ENCODE peak calls at places on chromosome 18, in seven cellular contexts. H is mammary epithelial cell, K is neuronal stem cell, Y is keratinocyte, P is IMR-90, F is astrocyte, Z is GM23248. J is an unnamed sample.

GRCh38 chr18:26804474-26804873 is 61.0 kb downstream of the AQP4 start:
- DNase-seq in H (no peak), K (peak; percentile 26), Y (no peak), P (no peak), F (no peak), Z (no peak), J (no peak)

GRCh38 chr18:44033144-44033543 is 647.5 kb upstream of the SETBP1 start:
- DNase-seq in H (no peak), K (peak; percentile 5), Y (no peak), P (no peak), F (peak; percentile 11), Z (no peak), J (no peak)

GRCh38 chr18:49591271-49591670 is 29.4 kb downstream of the LIPG start:
- DNase-seq in H (no peak), K (no peak), Y (no peak), P (no peak), F (no peak), Z (no peak), J (peak; percentile 31)

GRCh38 chr18:45413180-45413836 is 202.0 kb upstream of the SLC14A2 start:
- DNase-seq in H (no peak), K (no peak), Y (no peak), P (no peak), F (no peak), Z (peak; percentile 71), J (no peak)

GRCh38 chr18:58117685-58118403 is 73.8 kb downstream of the NEDD4L start:
- DNase-seq in H (peak; percentile 94), K (no peak), Y (peak; percentile 66), P (peak; percentile 98), F (peak; percentile 98), Z (peak; percentile 76), J (no peak)

GRCh38 chr18:23437357-23438045 is 15.6 kb upstream of the RIOK3 start:
- DNase-seq in H (peak; percentile 67), K (peak; percentile 61), Y (no peak), P (peak; percentile 62), F (peak; percentile 54), Z (peak; percentile 90), J (peak; percentile 92)

GRCh38 chr18:48629730-48630324 is 91.0 kb downstream of the CTIF start:
- DNase-seq in H (peak; percentile 83), K (no peak), Y (no peak), P (peak; percentile 100), F (peak; percentile 99), Z (peak; percentile 98), J (peak; percentile 2)

GRCh38 chr18:50830544-50830943 is 10.7 kb upstream of the MRO start:
- DNase-seq in H (no peak), K (no peak), Y (no peak), P (no peak), F (no peak), Z (no peak), J (no peak)

GRCh38 chr18:11272516-11272915 is 123.1 kb upstream of the PIEZO2 start:
- DNase-seq in H (no peak), K (no peak), Y (no peak), P (no peak), F (no peak), Z (no peak), J (no peak)

GRCh38 chr18:79629249-79629558 is 50.4 kb upstream of the CTDP1 start:
- DNase-seq in H (no peak), K (no peak), Y (no peak), P (no peak), F (no peak), Z (no peak), J (no peak)

GRCh38 chr18:10377956-10378355 is 76.5 kb upstream of the APCDD1 start:
- DNase-seq in H (no peak), K (no peak), Y (no peak), P (peak; percentile 88), F (peak; percentile 81), Z (peak; percentile 58), J (no peak)

GRCh38 chr18:69839497-69839896 is 108.2 kb downstream of the CD226 start:
- DNase-seq in H (no peak), K (no peak), Y (no peak), P (no peak), F (no peak), Z (no peak), J (no peak)

GRCh38 chr18:70499218-70499691 is 210.4 kb downstream of the SOCS6 start:
- DNase-seq in H (no peak), K (no peak), Y (no peak), P (no peak), F (no peak), Z (no peak), J (peak; percentile 100)

GRCh38 chr18:34796013-34796657 is 86.0 kb downstream of the DTNA start:
- DNase-seq in H (no peak), K (no peak), Y (no peak), P (no peak), F (no peak), Z (no peak), J (no peak)

GRCh38 chr18:8620845-8621244 is 11.6 kb downstream of the RAB12 start:
- DNase-seq in H (no peak), K (no peak), Y (no peak), P (no peak), F (no peak), Z (no peak), J (no peak)

GRCh38 chr18:51137891-51138290 is 59.6 kb downstream of the MEX3C start:
- DNase-seq in H (peak; percentile 81), K (no peak), Y (peak; percentile 75), P (no peak), F (no peak), Z (no peak), J (no peak)

GRCh38 chr18:62611395-62612241 is 88.8 kb downstream of the ZCCHC2 start:
- DNase-seq in H (no peak), K (no peak), Y (no peak), P (no peak), F (no peak), Z (no peak), J (no peak)

GRCh38 chr18:62612246-62612645 is 89.4 kb downstream of the ZCCHC2 start:
- DNase-seq in H (no peak), K (no peak), Y (no peak), P (no peak), F (no peak), Z (no peak), J (no peak)

GRCh38 chr18:62614499-62614898 is 91.7 kb downstream of the ZCCHC2 start:
- DNase-seq in H (no peak), K (no peak), Y (no peak), P (no peak), F (no peak), Z (no peak), J (no peak)

GRCh38 chr18:62610509-62611394 is 87.9 kb downstream of the ZCCHC2 start:
- DNase-seq in H (no peak), K (peak; percentile 63), Y (no peak), P (no peak), F (no peak), Z (no peak), J (no peak)

DNA sequence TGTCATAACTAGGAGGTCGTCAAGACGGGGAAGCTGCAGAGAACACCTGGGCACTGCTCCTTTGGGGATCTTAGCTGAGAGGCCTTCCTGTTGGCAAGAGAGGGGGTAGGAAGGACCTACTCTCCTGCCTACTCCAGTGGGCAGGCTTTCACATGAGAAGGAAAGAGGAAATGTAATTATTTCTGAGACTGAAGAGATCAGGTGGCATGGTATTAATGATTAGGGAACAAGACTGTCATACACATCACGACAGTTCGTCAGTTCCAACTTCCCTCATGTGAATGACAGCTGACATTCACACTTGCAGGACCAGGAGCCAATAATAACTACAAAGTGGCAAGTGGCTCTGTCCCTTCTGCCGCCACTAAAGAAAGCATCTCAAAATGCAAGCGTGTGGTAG is 89.9 kb downstream of the ZCCHC2 start:
- DNase-seq in H (no peak), K (no peak), Y (no peak), P (no peak), F (no peak), Z (no peak), J (peak; percentile 43)
- H2AFZ ChIP-seq in H (no peak overlapping the region), K (peak overlapping the region; percentile 93), Y (no peak overlapping the region), P (no peak overlapping the region), F (no peak overlapping the region), Z (no peak overlapping the region), J (no peak overlapping the region)

DNA sequence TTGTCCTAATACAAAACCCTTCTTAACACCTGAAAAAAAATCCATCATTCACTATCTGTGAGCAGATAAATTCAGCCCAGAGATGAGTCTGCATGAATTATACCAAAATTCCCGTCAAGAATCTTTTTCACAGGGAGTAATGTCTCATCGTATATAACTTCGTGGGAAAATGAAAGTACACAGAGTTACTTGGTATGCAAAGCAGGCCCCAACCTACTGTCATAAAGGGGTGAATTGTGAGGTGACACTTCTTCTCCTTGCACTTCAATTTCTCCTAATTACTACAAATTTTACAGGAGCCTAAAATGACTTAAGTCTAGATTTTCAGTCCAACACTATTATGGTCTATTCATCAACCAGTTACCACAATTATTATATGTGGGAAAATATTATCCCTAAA is 84.6 kb upstream of the CDH20 start:
- DNase-seq in H (no peak), K (no peak), Y (no peak), P (no peak), F (no peak), Z (no peak), J (no peak)
- H2AFZ ChIP-seq in H (no peak overlapping the region), K (no peak overlapping the region), Y (no peak overlapping the region), P (no peak overlapping the region), F (no peak overlapping the region), Z (no peak overlapping the region), J (no peak overlapping the region)

DNA sequence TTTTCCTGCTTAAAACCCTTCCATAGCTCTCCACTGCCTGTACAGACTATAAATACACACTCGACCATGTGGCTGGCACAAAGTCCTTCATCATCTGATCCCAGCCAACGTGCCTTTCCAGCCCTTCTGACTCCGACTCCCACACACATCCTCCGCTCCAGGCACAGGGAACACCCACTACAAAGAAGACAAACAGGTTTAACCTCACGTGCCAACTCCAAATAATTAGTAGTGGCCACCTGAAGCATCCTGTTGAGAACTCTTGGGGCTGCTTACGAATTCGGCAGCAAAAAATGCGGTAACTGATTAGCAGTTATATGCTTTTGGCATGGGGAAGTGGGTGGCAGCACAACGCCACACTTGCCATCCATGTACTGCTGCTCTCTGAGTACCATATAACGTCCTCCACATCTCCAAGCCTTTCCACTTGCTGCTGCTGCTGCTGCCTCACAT is 12.1 kb downstream of the SPIRE1 start:
- DNase-seq in H (peak; percentile 44), K (no peak), Y (no peak), P (peak; percentile 52), F (no peak), Z (peak; percentile 46), J (peak; percentile 24)
- H2AFZ ChIP-seq in H (peak overlapping the region; percentile 1), K (no peak overlapping the region), Y (peak overlapping the region; percentile 56), P (no peak overlapping the region), F (no peak overlapping the region), Z (peak overlapping the region; percentile 49), J (no peak overlapping the region)

GRCh38 chr18:29028560-29028959 is 851.6 kb upstream of the CDH2 start:
- DNase-seq in H (no peak), K (no peak), Y (no peak), P (peak; percentile 2), F (no peak), Z (no peak), J (no peak)

DNA sequence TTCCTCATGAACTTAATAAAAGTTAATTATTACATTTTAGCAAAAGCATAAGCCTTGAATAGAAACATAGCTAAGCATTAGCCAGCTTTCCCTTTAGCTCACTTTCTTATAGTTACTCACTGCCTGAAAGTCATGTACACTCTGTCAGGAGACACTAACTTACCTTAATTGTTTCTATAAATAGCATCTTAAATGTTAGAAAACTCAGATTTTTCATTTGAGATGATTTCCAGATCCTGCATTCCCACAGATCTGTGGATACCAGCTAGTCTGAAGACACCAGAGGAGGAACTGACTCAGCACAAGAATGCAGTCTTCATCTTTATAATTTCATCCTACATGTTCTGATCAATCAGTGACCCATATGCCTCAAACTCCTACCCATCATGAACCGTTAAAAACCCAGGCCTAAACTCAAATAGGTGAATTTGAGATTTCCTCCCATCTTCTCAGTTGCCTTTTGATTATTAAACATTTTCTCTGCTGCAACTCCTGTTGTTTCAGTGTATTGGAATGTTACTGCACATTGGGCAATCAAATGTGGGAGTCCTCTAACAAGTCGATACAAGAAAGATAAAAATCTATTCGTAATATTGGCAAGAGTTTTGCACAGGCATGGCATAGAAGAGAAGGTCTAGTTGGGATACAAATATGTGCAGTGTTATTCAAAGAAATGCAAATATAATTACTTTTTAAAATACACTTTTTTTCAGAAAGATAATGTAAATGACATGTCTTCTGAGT is 857.4 kb upstream of the CDH2 start:
- DNase-seq in H (peak; percentile 84), K (no peak), Y (peak; percentile 28), P (no peak), F (peak; percentile 15), Z (peak; percentile 15), J (no peak)
- H2AFZ ChIP-seq in H (peak overlapping the region; percentile 80), K (no peak overlapping the region), Y (peak overlapping the region; percentile 80), P (no peak overlapping the region), F (peak overlapping the region; percentile 23), Z (peak overlapping the region; percentile 10), J (no peak overlapping the region)

J was measured in Karpas-422.